ENCODE peak calls at places on chromosomes 16 and 17, in five cellular contexts. Y is EL, C is fibroblast of lung, V is amniotic epithelial cell, B is fibroblast of pulmonary artery. R is an unnamed sample.
A peak's percentile ranks its signal among the peaks of the same experiment; 100 is the strongest.

GRCh38 chr16:27112093-27112811 is 45.5 kb downstream of the C16orf82 start:
- DNase-seq in Y (no peak), V (no peak), C (no peak), B (no peak), R (no peak)

GRCh38 chr16:17989255-17989654 is 347.3 kb downstream of the NPIPA8 start:
- DNase-seq in V (no peak), Y (no peak), B (no peak), C (no peak), R (no peak)

GRCh38 chr17:63834431-63835166 is 7.1 kb upstream of the FTSJ3 start:
- DNase-seq in B (peak; percentile 76), C (peak; percentile 80), Y (peak; percentile 85), V (peak; percentile 81), R (peak; percentile 88)

GRCh38 chr17:44063704-44064639 is 2.5 kb downstream of the LSM12 start:
- DNase-seq in V (no peak), Y (no peak), B (no peak), C (no peak), R (no peak)

GRCh38 chr16:48681520-48681919 is 71.5 kb upstream of the N4BP1 start:
- DNase-seq in V (no peak), B (no peak), C (no peak), Y (no peak), R (no peak)

GRCh38 chr16:49495596-49496355 is 122.2 kb downstream of the C16orf78 start:
- DNase-seq in Y (no peak), C (no peak), B (no peak), V (no peak), R (no peak)

GRCh38 chr17:76199466-76199865 is 40.8 kb downstream of the RNF157 start:
- DNase-seq in Y (no peak), V (no peak), B (no peak), C (no peak), R (no peak)

GRCh38 chr16:692356-693108 is 2.3 kb upstream of the WDR24 start:
- DNase-seq in Y (no peak), B (no peak), C (no peak), V (no peak), R (no peak)

GRCh38 chr16:11670171-11671131 is 2.2 kb downstream of the SNN start:
- DNase-seq in C (no peak), B (no peak), V (no peak), Y (no peak), R (no peak)

GRCh38 chr17:1977583-1978395 is 47.3 kb downstream of the RTN4RL1 start:
- DNase-seq in C (no peak), B (no peak), V (no peak), Y (no peak), R (no peak)

GRCh38 chr17:48153711-48154642 is 46.4 kb downstream of the SNX11 start:
- DNase-seq in V (peak; percentile 48), B (peak; percentile 63), C (peak; percentile 71), Y (peak; percentile 52), R (peak; percentile 38)

GRCh38 chr17:57988301-57989010 is 402 bp upstream of the VEZF1 start:
- DNase-seq in Y (peak; percentile 80), V (peak; percentile 54), B (peak; percentile 60), C (peak; percentile 68), R (peak; percentile 78)

GRCh38 chr17:79757140-79757745 is 20.7 kb upstream of the CBX2 start:
- DNase-seq in B (no peak), V (no peak), Y (no peak), C (no peak), R (no peak)

GRCh38 chr17:78875738-78876597 is 27.0 kb downstream of the CEP295NL start:
- DNase-seq in Y (peak; percentile 54), B (peak; percentile 45), C (peak; percentile 30), V (peak; percentile 70), R (peak; percentile 29)

GRCh38 chr17:1055751-1056645 is 59.1 kb downstream of the TIMM22 start:
- DNase-seq in C (peak; percentile 70), B (peak; percentile 68), Y (peak; percentile 59), V (peak; percentile 51), R (peak; percentile 53)

GRCh38 chr17:49624896-49625295 is 49.2 kb downstream of the NXPH3 start:
- DNase-seq in B (peak; percentile 28), C (peak; percentile 41), Y (peak; percentile 59), V (peak; percentile 43), R (no peak)

GRCh38 chr17:5110816-5111215 is 862 bp downstream of the ZNF232 start:
- DNase-seq in C (no peak), V (no peak), Y (no peak), B (no peak), R (no peak)

GRCh38 chr17:76709077-76709950 is 1.5 kb downstream of the MXRA7 start:
- DNase-seq in C (peak; percentile 97), Y (peak; percentile 99), B (peak; percentile 95), V (peak; percentile 90), R (peak; percentile 91)

GRCh38 chr17:19421926-19422325 is 10.9 kb downstream of the RNF112 start:
- DNase-seq in C (no peak), V (no peak), B (no peak), Y (no peak), R (no peak)

GRCh38 chr17:17060001-17060929 is 18.0 kb downstream of the MPRIP start:
- DNase-seq in Y (no peak), V (no peak), B (no peak), C (no peak), R (no peak)

GRCh38 chr17:6640536-6641373 is at the start of the genes KIAA0753 and TXNDC17:
- DNase-seq in B (peak; percentile 93), Y (peak; percentile 92), V (peak; percentile 86), C (peak; percentile 90), R (peak; percentile 94)

GRCh38 chr16:24906901-24907300 is 61.1 kb downstream of the SLC5A11 start:
- DNase-seq in B (no peak), C (no peak), V (no peak), Y (no peak), R (no peak)

GRCh38 chr16:28265822-28266221 is 26.5 kb upstream of the SBK1 start:
- DNase-seq in C (no peak), Y (no peak), V (no peak), B (no peak), R (no peak)

GRCh38 chr17:40130352-40131042 is 8.7 kb downstream of the MSL1 start:
- DNase-seq in V (peak; percentile 80), B (peak; percentile 44), C (no peak), Y (no peak), R (peak; percentile 26)

GRCh38 chr16:25707982-25708583 is 16.3 kb downstream of the HS3ST4 start:
- DNase-seq in C (no peak), B (peak; percentile 3), Y (no peak), V (no peak), R (peak; percentile 31)

GRCh38 chr17:55433629-55434422 is 12.2 kb upstream of the MMD start:
- DNase-seq in V (peak; percentile 99), Y (peak; percentile 95), B (peak; percentile 96), C (peak; percentile 99), R (peak; percentile 95)

GRCh38 chr16:75122609-75123008 is 6.0 kb upstream of the LDHD start:
- DNase-seq in C (no peak), B (no peak), Y (no peak), V (no peak), R (no peak)

GRCh38 chr17:75315541-75316243 is 26.5 kb upstream of the SLC25A19 start:
- DNase-seq in Y (peak; percentile 26), B (no peak), V (peak; percentile 48), C (no peak), R (no peak)

GRCh38 chr17:3802461-3803307 is 1.7 kb upstream of the ITGAE start:
- DNase-seq in B (peak; percentile 84), V (peak; percentile 97), C (peak; percentile 91), Y (peak; percentile 90), R (peak; percentile 93)

GRCh38 chr16:54284319-54284930 is 2.2 kb downstream of the IRX3 start:
- DNase-seq in V (no peak), B (no peak), Y (no peak), C (no peak), R (peak; percentile 38)

GRCh38 chr17:31919802-31920525 is 16.8 kb upstream of the SUZ12 start:
- DNase-seq in V (peak; percentile 22), Y (peak; percentile 63), B (peak; percentile 35), C (peak; percentile 27), R (no peak)